ENCODE peak calls at places on chromosomes 11 and 22, in seven cellular contexts. One of them, this sample, is unnamed. For H3K4me1, the result is how much of the 10 kb centered on the place peaks cover.

GRCh38 chr11:26011474-26011873 is 320.5 kb upstream of the ANO3 start:
- DNase-seq in CD8-positive, alpha-beta T cell: no peak
- DNase-seq in GM23338: peak
- DNase-seq in colonic mucosa: no peak
- DNase-seq in heart left ventricle: no peak
- DNase-seq in transverse colon: no peak
- DNase-seq in lower lobe of right lung: no peak
- DNase-seq in this sample: no peak

GRCh38 chr11:106854429-106854828 is 163.8 kb downstream of the GUCY1A2 start:
- DNase-seq in CD8-positive, alpha-beta T cell: no peak
- DNase-seq in GM23338: no peak
- DNase-seq in colonic mucosa: peak
- DNase-seq in heart left ventricle: no peak
- DNase-seq in transverse colon: no peak
- DNase-seq in lower lobe of right lung: no peak
- DNase-seq in this sample: no peak

GRCh38 chr11:23932485-23932898 is 564.4 kb upstream of the LUZP2 start:
- DNase-seq in CD8-positive, alpha-beta T cell: no peak
- DNase-seq in GM23338: no peak
- DNase-seq in colonic mucosa: no peak
- DNase-seq in heart left ventricle: no peak
- DNase-seq in transverse colon: no peak
- DNase-seq in lower lobe of right lung: no peak
- DNase-seq in this sample: no peak

GRCh38 chr11:34948721-34949120 is 32.3 kb downstream of the PDHX start:
- DNase-seq in CD8-positive, alpha-beta T cell: no peak
- DNase-seq in GM23338: no peak
- DNase-seq in colonic mucosa: no peak
- DNase-seq in heart left ventricle: no peak
- DNase-seq in transverse colon: no peak
- DNase-seq in lower lobe of right lung: no peak
- DNase-seq in this sample: no peak

GRCh38 chr11:121523581-121524232 is 70.9 kb upstream of the SORL1-AS1 start:
- DNase-seq in CD8-positive, alpha-beta T cell: no peak
- DNase-seq in GM23338: no peak
- DNase-seq in colonic mucosa: no peak
- DNase-seq in heart left ventricle: no peak
- DNase-seq in transverse colon: no peak
- DNase-seq in lower lobe of right lung: no peak
- DNase-seq in this sample: no peak

GRCh38 chr22:44906999-44907644 is 102.7 kb downstream of the PHF21B start:
- DNase-seq in CD8-positive, alpha-beta T cell: no peak
- DNase-seq in GM23338: no peak
- DNase-seq in colonic mucosa: no peak
- DNase-seq in heart left ventricle: no peak
- DNase-seq in transverse colon: no peak
- DNase-seq in lower lobe of right lung: no peak
- DNase-seq in this sample: no peak

GRCh38 chr11:111912535-111912934 is at the start of gene HSPB2:
- DNase-seq in CD8-positive, alpha-beta T cell: no peak
- DNase-seq in GM23338: peak
- DNase-seq in colonic mucosa: no peak
- DNase-seq in heart left ventricle: peak
- DNase-seq in transverse colon: no peak
- DNase-seq in lower lobe of right lung: no peak
- DNase-seq in this sample: no peak

GRCh38 chr11:116731097-116731761 is 41.6 kb downstream of the BUD13 start:
- DNase-seq in CD8-positive, alpha-beta T cell: no peak
- DNase-seq in GM23338: peak
- DNase-seq in colonic mucosa: no peak
- DNase-seq in heart left ventricle: no peak
- DNase-seq in transverse colon: no peak
- DNase-seq in lower lobe of right lung: no peak
- DNase-seq in this sample: no peak

GRCh38 chr11:128928400-128928799 is 14.3 kb downstream of the TP53AIP1 start:
- DNase-seq in CD8-positive, alpha-beta T cell: no peak
- DNase-seq in GM23338: no peak
- DNase-seq in colonic mucosa: no peak
- DNase-seq in heart left ventricle: no peak
- DNase-seq in transverse colon: peak
- DNase-seq in lower lobe of right lung: no peak
- DNase-seq in this sample: no peak

GRCh38 chr11:12842933-12843636 is 166.0 kb upstream of the RASSF10 start:
- DNase-seq in CD8-positive, alpha-beta T cell: no peak
- DNase-seq in GM23338: no peak
- DNase-seq in colonic mucosa: peak
- DNase-seq in heart left ventricle: no peak
- DNase-seq in transverse colon: no peak
- DNase-seq in lower lobe of right lung: no peak
- DNase-seq in this sample: no peak

GRCh38 chr11:12864316-12865156 is 144.6 kb upstream of the RASSF10 start:
- DNase-seq in CD8-positive, alpha-beta T cell: no peak
- DNase-seq in GM23338: peak
- DNase-seq in colonic mucosa: no peak
- DNase-seq in heart left ventricle: no peak
- DNase-seq in transverse colon: no peak
- DNase-seq in lower lobe of right lung: no peak
- DNase-seq in this sample: no peak

GRCh38 chr11:112756166-112756565 is 205.1 kb upstream of the NCAM1 start:
- DNase-seq in CD8-positive, alpha-beta T cell: no peak
- DNase-seq in GM23338: no peak
- DNase-seq in colonic mucosa: no peak
- DNase-seq in heart left ventricle: no peak
- DNase-seq in transverse colon: no peak
- DNase-seq in lower lobe of right lung: no peak
- DNase-seq in this sample: no peak

GRCh38 chr11:57567210-57567511 is 311 bp downstream of the UBE2L6 start:
- DNase-seq in CD8-positive, alpha-beta T cell: no peak
- DNase-seq in GM23338: no peak
- DNase-seq in colonic mucosa: peak
- DNase-seq in heart left ventricle: peak
- DNase-seq in transverse colon: peak
- DNase-seq in lower lobe of right lung: no peak
- DNase-seq in this sample: no peak

GRCh38 chr11:27754035-27755017 is 54.1 kb upstream of the BDNF start:
- DNase-seq in CD8-positive, alpha-beta T cell: no peak
- DNase-seq in GM23338: no peak
- DNase-seq in colonic mucosa: no peak
- DNase-seq in heart left ventricle: no peak
- DNase-seq in transverse colon: no peak
- DNase-seq in lower lobe of right lung: no peak
- DNase-seq in this sample: no peak

GRCh38 chr11:43905788-43906187 is 25.2 kb downstream of the ALKBH3 start:
- DNase-seq in CD8-positive, alpha-beta T cell: no peak
- DNase-seq in GM23338: no peak
- DNase-seq in colonic mucosa: no peak
- DNase-seq in heart left ventricle: peak
- DNase-seq in transverse colon: no peak
- DNase-seq in lower lobe of right lung: no peak
- DNase-seq in this sample: no peak

GRCh38 chr11:7675640-7676039 is 2.3 kb upstream of the CYB5R2 start:
- DNase-seq in CD8-positive, alpha-beta T cell: no peak
- DNase-seq in GM23338: no peak
- DNase-seq in colonic mucosa: no peak
- DNase-seq in heart left ventricle: no peak
- DNase-seq in transverse colon: no peak
- DNase-seq in lower lobe of right lung: no peak
- DNase-seq in this sample: no peak

GRCh38 chr22:42180349-42180842 is 49.8 kb upstream of the CYP2D6 start:
- DNase-seq in CD8-positive, alpha-beta T cell: no peak
- DNase-seq in GM23338: no peak
- DNase-seq in colonic mucosa: no peak
- DNase-seq in heart left ventricle: no peak
- DNase-seq in transverse colon: peak
- DNase-seq in lower lobe of right lung: no peak
- DNase-seq in this sample: no peak

GRCh38 chr11:47768090-47768620 is 1.0 kb upstream of the FNBP4 start:
- DNase-seq in CD8-positive, alpha-beta T cell: no peak
- DNase-seq in GM23338: peak
- DNase-seq in colonic mucosa: peak
- DNase-seq in heart left ventricle: peak
- DNase-seq in transverse colon: peak
- DNase-seq in lower lobe of right lung: peak
- DNase-seq in this sample: peak

GRCh38 chr22:41575533-41575932 is 14.1 kb downstream of the PMM1 start:
- DNase-seq in CD8-positive, alpha-beta T cell: no peak
- DNase-seq in GM23338: no peak
- DNase-seq in colonic mucosa: no peak
- DNase-seq in heart left ventricle: no peak
- DNase-seq in transverse colon: no peak
- DNase-seq in lower lobe of right lung: no peak
- DNase-seq in this sample: no peak

GRCh38 chr11:65442952-65443351 is 20.4 kb downstream of the NEAT1 start:
- DNase-seq in CD8-positive, alpha-beta T cell: no peak
- DNase-seq in GM23338: no peak
- DNase-seq in colonic mucosa: no peak
- DNase-seq in heart left ventricle: no peak
- DNase-seq in transverse colon: no peak
- DNase-seq in lower lobe of right lung: no peak
- DNase-seq in this sample: no peak

GRCh38 chr11:85627332-85627997 is at the start of gene DLG2:
- DNase-seq in CD8-positive, alpha-beta T cell: no peak
- DNase-seq in GM23338: peak
- DNase-seq in colonic mucosa: peak
- DNase-seq in heart left ventricle: no peak
- DNase-seq in transverse colon: no peak
- DNase-seq in lower lobe of right lung: no peak
- DNase-seq in this sample: no peak

GRCh38 chr11:64211181-64211872 is 4.8 kb downstream of the FERMT3 start:
- DNase-seq in CD8-positive, alpha-beta T cell: no peak
- DNase-seq in GM23338: no peak
- DNase-seq in colonic mucosa: no peak
- DNase-seq in heart left ventricle: no peak
- DNase-seq in transverse colon: no peak
- DNase-seq in lower lobe of right lung: no peak
- DNase-seq in this sample: no peak

GRCh38 chr11:92707173-92707619 is 262.3 kb upstream of the MTNR1B start:
- DNase-seq in CD8-positive, alpha-beta T cell: no peak
- DNase-seq in GM23338: no peak
- DNase-seq in colonic mucosa: no peak
- DNase-seq in heart left ventricle: no peak
- DNase-seq in transverse colon: no peak
- DNase-seq in lower lobe of right lung: no peak
- DNase-seq in this sample: no peak

GRCh38 chr22:35839811-35840739 is 122.4 kb downstream of the APOL5 start:
- DNase-seq in CD8-positive, alpha-beta T cell: no peak
- DNase-seq in GM23338: peak
- DNase-seq in colonic mucosa: peak
- DNase-seq in heart left ventricle: peak
- DNase-seq in transverse colon: peak
- DNase-seq in lower lobe of right lung: peak
- DNase-seq in this sample: peak

GRCh38 chr11:15282754-15283153 is 168.0 kb downstream of the INSC start:
- DNase-seq in CD8-positive, alpha-beta T cell: no peak
- DNase-seq in GM23338: no peak
- DNase-seq in colonic mucosa: no peak
- DNase-seq in heart left ventricle: no peak
- DNase-seq in transverse colon: no peak
- DNase-seq in lower lobe of right lung: no peak
- DNase-seq in this sample: no peak

GRCh38 chr22:42617155-42617983 is 2.7 kb upstream of the POLDIP3 start:
- DNase-seq in CD8-positive, alpha-beta T cell: no peak
- DNase-seq in GM23338: peak
- DNase-seq in colonic mucosa: no peak
- DNase-seq in heart left ventricle: no peak
- DNase-seq in transverse colon: no peak
- DNase-seq in lower lobe of right lung: no peak
- DNase-seq in this sample: no peak

GRCh38 chr22:48665286-48666010 is 1162.2 kb downstream of the BRD1 start:
- DNase-seq in CD8-positive, alpha-beta T cell: no peak
- DNase-seq in GM23338: no peak
- DNase-seq in colonic mucosa: no peak
- DNase-seq in heart left ventricle: no peak
- DNase-seq in transverse colon: no peak
- DNase-seq in lower lobe of right lung: no peak
- DNase-seq in this sample: no peak

DNA sequence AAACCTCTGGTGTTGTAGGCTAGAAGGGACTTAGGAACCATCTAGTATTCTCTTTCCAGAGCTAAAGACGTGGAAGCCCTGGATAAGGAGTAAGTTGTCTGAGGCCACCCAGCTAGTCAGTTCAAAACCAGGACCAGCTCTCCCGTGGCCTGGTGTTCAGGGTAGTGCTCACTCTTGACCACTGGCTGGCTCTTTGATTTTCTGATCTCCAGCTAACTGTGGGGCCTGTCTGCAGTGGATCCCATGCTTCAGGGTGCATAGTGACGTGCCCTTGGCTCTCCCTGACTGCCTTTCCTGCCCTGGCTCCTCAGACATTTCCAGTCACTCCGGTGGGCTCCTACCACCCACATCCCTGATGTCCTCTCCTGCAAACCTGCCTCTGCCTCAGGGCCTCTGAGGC is 1.3 kb downstream of the CLMP start:
- DNase-seq in CD8-positive, alpha-beta T cell: no peak
- DNase-seq in GM23338: no peak
- DNase-seq in colonic mucosa: no peak
- DNase-seq in heart left ventricle: no peak
- DNase-seq in transverse colon: no peak
- DNase-seq in lower lobe of right lung: no peak
- DNase-seq in this sample: no peak
- TF ChIP-seq CTCF in CD8-positive, alpha-beta T cell: no peak
- TF ChIP-seq CTCF in GM23338: no peak
- TF ChIP-seq CTCF in colonic mucosa: no peak
- TF ChIP-seq CTCF in heart left ventricle: no peak
- TF ChIP-seq CTCF in transverse colon: no peak
- TF ChIP-seq CTCF in lower lobe of right lung: no peak
- TF ChIP-seq CTCF in this sample: no peak

GRCh38 chr11:2301631-2302272 is at the start of the genes C11orf21 and TSPAN32:
- DNase-seq in CD8-positive, alpha-beta T cell: no peak
- DNase-seq in GM23338: no peak
- DNase-seq in colonic mucosa: peak
- DNase-seq in heart left ventricle: peak
- DNase-seq in transverse colon: peak
- DNase-seq in lower lobe of right lung: peak
- DNase-seq in this sample: peak
- H3K4me1 ChIP-seq in CD8-positive, alpha-beta T cell: half or more
- H3K4me1 ChIP-seq in GM23338: under half
- H3K4me1 ChIP-seq in colonic mucosa: under half
- H3K4me1 ChIP-seq in heart left ventricle: under half
- H3K4me1 ChIP-seq in transverse colon: under half
- H3K4me1 ChIP-seq in lower lobe of right lung: under half
- H3K4me1 ChIP-seq in this sample: under half

DNA sequence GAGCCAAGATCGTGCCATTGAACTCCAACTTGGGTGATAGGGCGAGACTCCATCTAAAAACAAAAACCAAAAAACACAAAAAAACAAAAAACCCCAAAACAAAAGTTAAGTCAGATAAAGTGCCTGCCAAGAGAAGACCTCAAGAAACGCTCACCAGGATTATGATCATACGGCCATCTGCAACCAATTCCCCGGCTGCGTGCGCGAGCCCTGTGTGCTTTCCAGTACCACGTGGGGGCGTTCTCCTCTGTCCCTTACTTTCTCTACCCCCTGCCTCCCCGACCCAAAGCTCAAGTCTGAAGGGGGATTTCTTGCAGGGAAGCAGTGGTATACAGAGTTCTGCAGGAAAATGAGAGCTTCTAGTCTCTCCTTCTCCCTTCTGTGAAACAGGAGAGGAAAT is 10.5 kb upstream of the RPS19BP1 start:
- DNase-seq in CD8-positive, alpha-beta T cell: no peak
- DNase-seq in GM23338: peak
- DNase-seq in colonic mucosa: no peak
- DNase-seq in heart left ventricle: no peak
- DNase-seq in transverse colon: no peak
- DNase-seq in lower lobe of right lung: no peak
- DNase-seq in this sample: no peak
- TF ChIP-seq CTCF in CD8-positive, alpha-beta T cell: no peak
- TF ChIP-seq CTCF in GM23338: peak
- TF ChIP-seq CTCF in colonic mucosa: no peak
- TF ChIP-seq CTCF in heart left ventricle: peak
- TF ChIP-seq CTCF in transverse colon: no peak
- TF ChIP-seq CTCF in lower lobe of right lung: no peak
- TF ChIP-seq CTCF in this sample: no peak

GRCh38 chr22:46090631-46091201 is 59.6 kb upstream of the PPARA start:
- DNase-seq in CD8-positive, alpha-beta T cell: no peak
- DNase-seq in GM23338: no peak
- DNase-seq in colonic mucosa: no peak
- DNase-seq in heart left ventricle: no peak
- DNase-seq in transverse colon: no peak
- DNase-seq in lower lobe of right lung: peak
- DNase-seq in this sample: no peak
- H3K4me1 ChIP-seq in CD8-positive, alpha-beta T cell: under half
- H3K4me1 ChIP-seq in GM23338: under half
- H3K4me1 ChIP-seq in colonic mucosa: under half
- H3K4me1 ChIP-seq in heart left ventricle: half or more
- H3K4me1 ChIP-seq in transverse colon: half or more
- H3K4me1 ChIP-seq in lower lobe of right lung: half or more
- H3K4me1 ChIP-seq in this sample: half or more